ENCODE peak calls at places on chromosomes 4 and X, in nine cellular contexts. U is activated naive CD4-positive, alpha-beta T cell treated with anti-CD3 and anti-CD28 coated beads for 36 hours; A is colonic mucosa; E is activated CD8-positive, alpha-beta memory T cell treated with anti-CD3 and anti-CD28 coated beads, Interleukin-2, amount 50 U/mL, for 48 hours; Z is RKO; O is KG1; T is left cardiac atrium; V is stimulated activated naive CD4-positive, alpha-beta T cell; H is GM12892. C is an unnamed sample.

GRCh38 chr4:20773144-20773997 is 73.1 kb downstream of the PACRGL start:
- DNase-seq in U (peak), A (peak), E (no peak), Z (peak), O (peak), T (no peak), V (no peak), H (peak), C (peak)

GRCh38 chr4:181364504-181364903 is 878.7 kb upstream of the TENM3 start:
- DNase-seq in U (no peak), A (no peak), E (no peak), Z (no peak), O (no peak), T (no peak), V (no peak), H (no peak), C (no peak)

GRCh38 chr4:182695842-182696241 is 221.3 kb downstream of the DCTD start:
- DNase-seq in U (no peak), A (no peak), E (no peak), Z (peak), O (no peak), T (no peak), V (no peak), H (no peak), C (no peak)

GRCh38 chr4:130722370-130722769 is 1626.4 kb downstream of the C4orf33 start:
- DNase-seq in U (no peak), A (no peak), E (no peak), Z (peak), O (no peak), T (no peak), V (no peak), H (no peak), C (no peak)

GRCh38 chr4:132642196-132642817 is 506.8 kb upstream of the PCDH10 start:
- DNase-seq in U (peak), A (no peak), E (no peak), Z (peak), O (peak), T (no peak), V (no peak), H (no peak), C (peak)

GRCh38 chrX:16807548-16807947 is 21.3 kb downstream of the TXLNG start:
- DNase-seq in U (no peak), A (no peak), E (no peak), Z (peak), O (no peak), T (no peak), V (no peak), H (no peak), C (no peak)

GRCh38 chr4:139853309-139853708 is 187.7 kb downstream of the MGST2 start:
- DNase-seq in U (no peak), A (no peak), E (no peak), Z (no peak), O (no peak), T (no peak), V (no peak), H (no peak), C (no peak)

GRCh38 chr4:38360201-38360600 is 303.8 kb upstream of the KLF3 start:
- DNase-seq in U (no peak), A (no peak), E (no peak), Z (no peak), O (no peak), T (no peak), V (no peak), H (no peak), C (no peak)

GRCh38 chr4:71344067-71344466 is 5.2 kb downstream of the SLC4A4 start:
- DNase-seq in U (no peak), A (no peak), E (no peak), Z (no peak), O (no peak), T (no peak), V (no peak), H (no peak), C (no peak)

GRCh38 chr4:110850461-110851447 is 227.9 kb upstream of the PITX2 start:
- DNase-seq in U (no peak), A (peak), E (no peak), Z (no peak), O (no peak), T (peak), V (no peak), H (no peak), C (no peak)

GRCh38 chr4:122616910-122617596 is 3.8 kb downstream of the IL21 start:
- DNase-seq in U (no peak), A (no peak), E (no peak), Z (no peak), O (no peak), T (no peak), V (no peak), H (no peak), C (no peak)

GRCh38 chr4:20075479-20075878 is 176.2 kb upstream of the SLIT2 start:
- DNase-seq in U (no peak), A (no peak), E (no peak), Z (no peak), O (no peak), T (no peak), V (no peak), H (no peak), C (no peak)

GRCh38 chr4:141731481-141731880 is 95.1 kb downstream of the IL15 start:
- DNase-seq in U (no peak), A (no peak), E (no peak), Z (peak), O (no peak), T (no peak), V (no peak), H (no peak), C (no peak)

GRCh38 chrX:118726887-118727685 is at the start of gene IL13RA1:
- DNase-seq in U (peak), A (peak), E (peak), Z (peak), O (no peak), T (peak), V (no peak), H (peak), C (no peak)

GRCh38 chrX:13059676-13060499 is 15.5 kb upstream of the FAM9C start:
- DNase-seq in U (no peak), A (no peak), E (no peak), Z (no peak), O (no peak), T (no peak), V (no peak), H (no peak), C (no peak)

C was measured in CMK.